ENCODE peak calls at places on chromosomes 1 and 21, in four cellular contexts. One of them, this sample, is unnamed.
A peak's percentile ranks its signal among the peaks of the same experiment; 100 is the strongest.

GRCh38 chr1:204123376-204123775 is 28.5 kb downstream of the ETNK2 start:
- DNase-seq in tibial nerve: no peak
- DNase-seq in uterus: no peak
- DNase-seq in mammary epithelial cell: no peak
- DNase-seq in this sample: no peak

GRCh38 chr1:64471218-64471719 is 1.3 kb downstream of the CACHD1 start:
- DNase-seq in mammary epithelial cell: peak; percentile 33
- DNase-seq in tibial nerve: no peak
- DNase-seq in uterus: peak; percentile 47
- DNase-seq in this sample: peak; percentile 38

GRCh38 chr1:42014823-42015222 is 96.1 kb upstream of the HIVEP3 start:
- DNase-seq in uterus: no peak
- DNase-seq in tibial nerve: no peak
- DNase-seq in mammary epithelial cell: peak; percentile 11
- DNase-seq in this sample: no peak

GRCh38 chr1:145963218-145964019 is 956 bp downstream of the ANKRD34A start:
- DNase-seq in tibial nerve: no peak
- DNase-seq in mammary epithelial cell: peak; percentile 67
- DNase-seq in uterus: no peak
- DNase-seq in this sample: no peak

GRCh38 chr21:37276377-37276776 is 9.2 kb upstream of the VPS26C start:
- DNase-seq in tibial nerve: no peak
- DNase-seq in uterus: no peak
- DNase-seq in mammary epithelial cell: no peak
- DNase-seq in this sample: no peak

GRCh38 chr1:155236451-155236850 is 18.8 kb downstream of the ENTREP3 start:
- DNase-seq in tibial nerve: no peak
- DNase-seq in mammary epithelial cell: no peak
- DNase-seq in uterus: no peak
- DNase-seq in this sample: no peak

GRCh38 chr1:55040083-55040952 is 970 bp downstream of the PCSK9 start:
- DNase-seq in uterus: no peak
- DNase-seq in mammary epithelial cell: peak; percentile 24
- DNase-seq in tibial nerve: no peak
- DNase-seq in this sample: no peak

GRCh38 chr1:68373173-68373572 is 76.6 kb downstream of the RPE65 start:
- DNase-seq in uterus: no peak
- DNase-seq in tibial nerve: no peak
- DNase-seq in mammary epithelial cell: no peak
- DNase-seq in this sample: no peak

GRCh38 chr1:68128157-68128556 is 77.7 kb upstream of the DIRAS3 start:
- DNase-seq in tibial nerve: no peak
- DNase-seq in uterus: no peak
- DNase-seq in mammary epithelial cell: peak; percentile 17
- DNase-seq in this sample: no peak

GRCh38 chr1:212231372-212231771 is 53.8 kb upstream of the PPP2R5A start:
- DNase-seq in tibial nerve: no peak
- DNase-seq in mammary epithelial cell: no peak
- DNase-seq in uterus: no peak
- DNase-seq in this sample: no peak

GRCh38 chr1:225908013-225908640 is 15.9 kb downstream of the PYCR2 start:
- DNase-seq in uterus: no peak
- DNase-seq in tibial nerve: no peak
- DNase-seq in mammary epithelial cell: no peak
- DNase-seq in this sample: no peak

GRCh38 chr1:198750081-198750480 is 111.2 kb downstream of the PTPRC start:
- DNase-seq in tibial nerve: no peak
- DNase-seq in mammary epithelial cell: no peak
- DNase-seq in uterus: no peak
- DNase-seq in this sample: no peak

GRCh38 chr21:15241997-15242767 is 177.4 kb upstream of the NRIP1 start:
- DNase-seq in mammary epithelial cell: peak; percentile 37
- DNase-seq in uterus: no peak
- DNase-seq in tibial nerve: no peak
- DNase-seq in this sample: no peak

GRCh38 chr1:162038624-162039023 is 15.0 kb upstream of the OLFML2B start:
- DNase-seq in mammary epithelial cell: no peak
- DNase-seq in tibial nerve: no peak
- DNase-seq in uterus: no peak
- DNase-seq in this sample: no peak

GRCh38 chr1:171627020-171627419 is 5.0 kb downstream of the MYOCOS start:
- DNase-seq in mammary epithelial cell: no peak
- DNase-seq in uterus: no peak
- DNase-seq in tibial nerve: no peak
- DNase-seq in this sample: no peak

GRCh38 chr21:28642891-28643290 is 349.8 kb downstream of the LTN1 start:
- DNase-seq in tibial nerve: no peak
- DNase-seq in mammary epithelial cell: no peak
- DNase-seq in uterus: no peak
- DNase-seq in this sample: no peak

GRCh38 chr1:110125810-110126209 is 13.6 kb downstream of the UBL4B start:
- DNase-seq in mammary epithelial cell: no peak
- DNase-seq in uterus: no peak
- DNase-seq in tibial nerve: no peak
- DNase-seq in this sample: no peak

GRCh38 chr1:94819945-94820746 is at the start of gene SLC44A3:
- DNase-seq in uterus: no peak
- DNase-seq in mammary epithelial cell: peak; percentile 41
- DNase-seq in tibial nerve: no peak
- DNase-seq in this sample: peak; percentile 85

GRCh38 chr1:22414244-22414751 is 37.4 kb upstream of the ZBTB40 start:
- DNase-seq in mammary epithelial cell: no peak
- DNase-seq in uterus: no peak
- DNase-seq in tibial nerve: no peak
- DNase-seq in this sample: no peak

GRCh38 chr1:16073490-16074104 is at the start of gene FAM131C:
- DNase-seq in tibial nerve: no peak
- DNase-seq in mammary epithelial cell: no peak
- DNase-seq in uterus: no peak
- DNase-seq in this sample: peak; percentile 62

GRCh38 chr1:157517026-157517425 is 35.3 kb downstream of the FCRL5 start:
- DNase-seq in mammary epithelial cell: no peak
- DNase-seq in uterus: no peak
- DNase-seq in tibial nerve: no peak
- DNase-seq in this sample: no peak

GRCh38 chr1:157509546-157510232 is 42.6 kb downstream of the FCRL5 start:
- DNase-seq in mammary epithelial cell: no peak
- DNase-seq in uterus: no peak
- DNase-seq in tibial nerve: no peak
- DNase-seq in this sample: no peak

GRCh38 chr1:157515141-157515540 is 37.2 kb downstream of the FCRL5 start:
- DNase-seq in uterus: no peak
- DNase-seq in mammary epithelial cell: no peak
- DNase-seq in tibial nerve: no peak
- DNase-seq in this sample: no peak

GRCh38 chr1:157515709-157516108 is 36.6 kb downstream of the FCRL5 start:
- DNase-seq in uterus: no peak
- DNase-seq in tibial nerve: no peak
- DNase-seq in mammary epithelial cell: no peak
- DNase-seq in this sample: no peak

DNA sequence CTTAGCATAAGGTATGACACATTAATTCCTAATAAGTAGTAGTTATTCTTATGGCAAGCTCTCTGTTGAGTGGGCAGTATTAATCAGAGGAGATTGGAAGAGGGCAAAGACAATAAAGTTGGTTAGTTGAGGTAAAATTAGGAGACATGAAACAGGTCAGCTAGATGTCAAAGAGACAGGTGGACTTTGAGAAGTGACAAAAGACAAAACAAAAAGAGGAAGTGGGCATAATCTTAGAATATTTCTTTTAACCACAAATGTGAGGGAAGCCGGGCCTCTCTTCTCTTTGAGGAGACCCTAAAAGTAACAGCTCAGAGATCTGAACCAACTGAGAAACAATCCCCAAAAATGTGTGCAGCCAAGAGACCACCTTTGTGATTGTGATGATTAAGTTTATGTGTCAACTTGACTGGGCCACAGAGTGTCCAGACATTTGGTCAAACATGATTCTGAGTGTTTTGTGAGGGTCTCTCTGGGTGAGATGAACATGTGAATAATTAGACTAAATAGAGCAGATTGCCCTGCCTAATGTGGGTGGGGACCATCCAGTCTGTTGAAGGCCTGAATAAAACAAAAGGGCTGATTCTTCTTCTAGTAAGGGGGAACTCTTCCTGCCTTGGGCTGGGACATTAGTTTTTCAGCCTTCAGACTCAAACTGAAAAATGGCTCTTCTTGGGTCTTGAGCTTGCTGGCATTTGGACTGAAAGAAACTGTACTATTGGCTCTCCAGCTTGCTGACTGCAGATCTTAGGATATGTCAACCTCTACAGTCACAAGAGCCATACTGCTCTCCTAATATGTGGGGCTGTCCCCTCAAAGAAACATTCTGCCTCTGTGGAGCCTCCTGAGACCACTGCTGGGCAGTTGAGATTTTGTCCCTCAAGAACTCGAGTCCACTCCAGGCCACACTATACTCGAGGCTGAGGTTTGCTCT is 40.0 kb downstream of the FCRL5 start:
- DNase-seq in tibial nerve: no peak
- DNase-seq in mammary epithelial cell: no peak
- DNase-seq in uterus: no peak
- DNase-seq in this sample: no peak
- H3K4me3 ChIP-seq in tibial nerve: no peak overlapping the region
- H3K4me3 ChIP-seq in mammary epithelial cell: no peak overlapping the region
- H3K4me3 ChIP-seq in uterus: no peak overlapping the region
- H3K4me3 ChIP-seq in this sample: no peak overlapping the region

GRCh38 chr21:32329331-32329730 is 30.7 kb downstream of the MRAP start:
- DNase-seq in mammary epithelial cell: no peak
- DNase-seq in tibial nerve: no peak
- DNase-seq in uterus: peak; percentile 41
- DNase-seq in this sample: no peak
- H3K27ac ChIP-seq in mammary epithelial cell: no peak overlapping the region
- H3K27ac ChIP-seq in tibial nerve: peak overlapping the region; percentile 67
- H3K27ac ChIP-seq in uterus: peak overlapping the region; percentile 92
- H3K27ac ChIP-seq in this sample: peak overlapping the region; percentile 88

GRCh38 chr1:187634940-187635339 is 806.2 kb downstream of the PLA2G4A start:
- DNase-seq in tibial nerve: no peak
- DNase-seq in mammary epithelial cell: no peak
- DNase-seq in uterus: no peak
- DNase-seq in this sample: no peak
- H3K9me3 ChIP-seq in tibial nerve: no peaks in the 10 kb centered on the region
- H3K9me3 ChIP-seq in mammary epithelial cell: peaks cover 24% of the 10 kb centered on the region
- H3K9me3 ChIP-seq in uterus: no peaks in the 10 kb centered on the region
- H3K9me3 ChIP-seq in this sample: peaks cover 2% of the 10 kb centered on the region

GRCh38 chr21:26964379-26964778 is 2.5 kb downstream of the ADAMTS5 start:
- DNase-seq in uterus: peak; percentile 90
- DNase-seq in mammary epithelial cell: no peak
- DNase-seq in tibial nerve: peak; percentile 15
- DNase-seq in this sample: peak; percentile 80
- H3K4me3 ChIP-seq in uterus: peak overlapping the region; percentile 72
- H3K4me3 ChIP-seq in mammary epithelial cell: no peak overlapping the region
- H3K4me3 ChIP-seq in tibial nerve: peak overlapping the region; percentile 47
- H3K4me3 ChIP-seq in this sample: peak overlapping the region; percentile 18

DNA sequence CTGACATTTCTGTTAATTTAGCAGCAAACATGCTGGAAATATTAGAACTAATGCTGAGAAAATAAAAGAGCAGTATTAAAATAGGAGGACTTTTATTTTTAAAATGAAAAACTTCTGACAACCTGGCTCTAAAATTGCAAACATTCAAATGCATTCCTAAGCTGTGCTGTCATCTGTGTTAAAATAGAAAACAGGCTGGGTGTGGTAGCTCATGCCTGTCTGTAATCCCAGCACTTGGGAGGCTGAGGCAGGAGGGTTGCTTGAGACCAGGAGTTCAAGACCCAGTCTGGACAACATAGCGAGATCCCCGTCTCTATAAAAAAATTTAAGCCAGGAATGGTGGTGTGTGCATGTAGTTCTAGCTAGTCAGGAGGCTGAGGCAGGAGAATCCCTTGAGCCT is 44.6 kb downstream of the MIGA1 start:
- DNase-seq in tibial nerve: no peak
- DNase-seq in mammary epithelial cell: peak; percentile 26
- DNase-seq in uterus: no peak
- DNase-seq in this sample: no peak
- H3K27ac ChIP-seq in tibial nerve: peak overlapping the region; percentile 3
- H3K27ac ChIP-seq in mammary epithelial cell: peak overlapping the region; percentile 51
- H3K27ac ChIP-seq in uterus: peak overlapping the region; percentile 36
- H3K27ac ChIP-seq in this sample: no peak overlapping the region

This sample was measured in right cardiac atrium.